ENCODE peak calls at places on chromosomes 4 and X, in six cellular contexts. C is CD8-positive, alpha-beta memory T cell; W is trophoblast cell; I is PC-9; X is AG04450; V is GM12878. N is an unnamed sample.
A peak's percentile ranks its signal among the peaks of the same experiment; 100 is the strongest.

GRCh38 chr4:76439491-76439890 is 4.5 kb downstream of the SHROOM3 start:
- DNase-seq in X (no peak), W (no peak), V (no peak), C (no peak), I (no peak), N (no peak)

GRCh38 chrX:23637187-23637586 is 30.1 kb upstream of the PRDX4 start:
- DNase-seq in X (no peak), C (no peak), W (peak; percentile 9), I (no peak), V (no peak), N (no peak)

GRCh38 chr4:121642876-121643585 is 53.7 kb downstream of the ANXA5 start:
- DNase-seq in X (no peak), C (no peak), W (peak; percentile 76), I (no peak), V (no peak), N (no peak)

GRCh38 chr4:121190389-121190788 is 26.3 kb upstream of the TNIP3 start:
- DNase-seq in I (no peak), X (no peak), W (no peak), V (no peak), C (no peak), N (no peak)

GRCh38 chr4:23877758-23878229 is 12.1 kb downstream of the PPARGC1A start:
- DNase-seq in C (no peak), V (no peak), I (no peak), X (no peak), W (no peak), N (no peak)

GRCh38 chr4:123526511-123526910 is 129.9 kb downstream of the SPRY1 start:
- DNase-seq in W (no peak), V (no peak), I (no peak), C (no peak), X (no peak), N (no peak)

GRCh38 chrX:102958794-102959193 is 21.7 kb downstream of the RAB40AL start:
- DNase-seq in X (no peak), V (no peak), C (no peak), I (no peak), W (peak; percentile 21), N (no peak)

GRCh38 chr4:48905363-48906015 is 1.1 kb downstream of the OCIAD2 start:
- DNase-seq in I (peak; percentile 31), V (no peak), X (no peak), W (peak; percentile 38), C (no peak), N (no peak)

GRCh38 chr4:148071009-148071408 is 339.1 kb downstream of the ARHGAP10 start:
- DNase-seq in W (no peak), V (no peak), C (no peak), I (no peak), X (no peak), N (no peak)

GRCh38 chr4:89797117-89797516 is 39.8 kb downstream of the SNCA start:
- DNase-seq in X (no peak), V (no peak), C (no peak), I (no peak), W (no peak), N (no peak)

GRCh38 chr4:121943941-121944340 is 7.9 kb downstream of the TRPC3 start:
- DNase-seq in X (no peak), W (no peak), C (peak; percentile 44), V (no peak), I (no peak), N (no peak)

GRCh38 chrX:14948701-14949100 is 75.5 kb downstream of the MOSPD2 start:
- DNase-seq in V (no peak), I (no peak), C (no peak), X (no peak), W (no peak), N (no peak)

GRCh38 chr4:105306158-105306781 is 159.6 kb downstream of the TET2 start:
- DNase-seq in V (peak; percentile 91), I (peak; percentile 0), W (peak; percentile 39), C (no peak), X (no peak), N (peak; percentile 24)

GRCh38 chr4:93334003-93334402 is 494.6 kb upstream of the ATOH1 start:
- DNase-seq in W (no peak), X (peak; percentile 13), I (no peak), C (no peak), V (peak; percentile 45), N (no peak)

GRCh38 chrX:154748712-154749339 is 2.1 kb downstream of the GAB3 start:
- DNase-seq in C (peak; percentile 61), V (no peak), I (peak; percentile 47), W (peak; percentile 91), X (no peak), N (peak; percentile 17)

GRCh38 chr4:163932504-163932903 is 438.0 kb downstream of the TMA16 start:
- DNase-seq in C (no peak), W (peak; percentile 2), I (no peak), X (no peak), V (no peak), N (no peak)

GRCh38 chr4:126991965-126992364 is 640.8 kb upstream of the INTU start:
- DNase-seq in V (no peak), C (no peak), W (no peak), I (no peak), X (no peak), N (no peak)

GRCh38 chr4:179225594-179225993 is 1783.4 kb upstream of the AGA start:
- DNase-seq in C (no peak), X (no peak), V (no peak), W (no peak), I (no peak), N (no peak)

GRCh38 chr4:41992967-41993857 is 2.9 kb downstream of the SLC30A9 start:
- DNase-seq in X (no peak), V (no peak), W (no peak), C (no peak), I (no peak), N (no peak)
- H3K4me3 ChIP-seq in X (no peak overlapping the region), V (peak overlapping the region; percentile 37), W (no peak overlapping the region), C (no peak overlapping the region), I (no peak overlapping the region), N (no peak overlapping the region)

GRCh38 chr4:98646422-98646821 is 12.0 kb downstream of the TSPAN5 start:
- DNase-seq in I (no peak), C (no peak), V (no peak), W (no peak), X (no peak), N (no peak)
- H3K27ac ChIP-seq in I (no peak overlapping the region), C (no peak overlapping the region), V (no peak overlapping the region), W (no peak overlapping the region), X (no peak overlapping the region), N (no peak overlapping the region)

GRCh38 chr4:149306537-149306936 is 509.1 kb downstream of the IQCM start:
- DNase-seq in X (no peak), W (no peak), I (no peak), V (no peak), C (no peak), N (no peak)

GRCh38 chr4:149311076-149311475 is 504.6 kb downstream of the IQCM start:
- DNase-seq in V (no peak), W (no peak), X (no peak), C (no peak), I (no peak), N (no peak)
- H3K9me3 ChIP-seq in V (no peaks in the 10 kb centered on the region), W (no peaks in the 10 kb centered on the region), X (no peaks in the 10 kb centered on the region), C (no peaks in the 10 kb centered on the region), I (no peaks in the 10 kb centered on the region), N (no peaks in the 10 kb centered on the region)

DNA sequence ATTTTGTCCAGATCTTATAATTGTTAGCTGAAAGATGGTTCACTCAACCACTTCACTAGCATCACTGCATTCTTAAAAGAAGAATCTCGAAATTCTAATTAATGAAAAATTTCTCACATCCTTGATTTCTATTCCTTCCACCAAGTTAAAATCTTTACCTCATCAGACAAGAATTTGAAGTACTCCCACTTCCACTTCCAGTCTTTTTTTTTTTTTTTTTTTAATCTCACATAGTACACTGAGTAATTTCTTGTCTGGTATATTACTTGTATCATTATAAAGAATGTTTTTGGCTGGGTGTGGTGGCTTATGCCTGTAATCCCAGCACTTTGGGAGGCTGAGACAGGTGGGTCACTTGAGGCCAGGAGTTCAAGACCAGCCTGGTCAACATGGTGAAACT is 73.2 kb downstream of the FBXW7 start:
- DNase-seq in X (no peak), V (no peak), C (no peak), I (no peak), W (no peak), N (no peak)
- H3K4me3 ChIP-seq in X (no peak overlapping the region), V (no peak overlapping the region), C (no peak overlapping the region), I (no peak overlapping the region), W (no peak overlapping the region), N (no peak overlapping the region)

DNA sequence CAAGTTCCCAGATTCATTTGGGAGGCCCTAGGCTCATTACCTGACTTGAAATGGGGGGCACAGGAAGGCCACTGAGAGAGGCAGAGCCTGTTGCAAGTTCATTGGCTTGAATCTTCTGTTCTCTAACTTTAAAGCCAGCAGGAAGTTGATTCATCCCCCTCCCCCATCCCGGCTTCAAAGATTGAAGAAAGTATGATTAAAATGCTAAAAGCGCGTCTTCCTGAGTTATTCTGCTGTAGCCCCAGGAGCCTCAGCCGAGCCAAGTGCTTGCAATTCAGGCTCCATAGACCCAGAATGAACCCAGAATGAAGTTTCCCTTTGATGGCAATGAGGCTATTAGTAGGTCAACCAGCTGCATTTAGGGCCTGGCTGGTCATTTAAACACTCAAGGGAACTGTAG is 14.7 kb downstream of the CHST7 start:
- DNase-seq in C (no peak), I (no peak), X (no peak), V (no peak), W (peak; percentile 37), N (peak; percentile 17)
- H3K27ac ChIP-seq in C (no peak overlapping the region), I (no peak overlapping the region), X (peak overlapping the region; percentile 65), V (peak overlapping the region; percentile 41), W (no peak overlapping the region), N (peak overlapping the region; percentile 69)

GRCh38 chr4:823093-823760 is 2.7 kb downstream of the CPLX1 start:
- DNase-seq in I (no peak), C (peak; percentile 47), V (no peak), W (peak; percentile 13), X (no peak), N (no peak)
- H3K9me3 ChIP-seq in I (no peaks in the 10 kb centered on the region), C (no peaks in the 10 kb centered on the region), V (no peaks in the 10 kb centered on the region), W (peaks cover 13% of the 10 kb centered on the region), X (peaks cover 8% of the 10 kb centered on the region), N (no peaks in the 10 kb centered on the region)

GRCh38 chrX:64842492-64842891 is 133.8 kb downstream of the ZC4H2 start:
- DNase-seq in I (no peak), X (no peak), C (no peak), W (no peak), V (no peak), N (peak; percentile 41)
- H3K4me3 ChIP-seq in I (no peak overlapping the region), X (no peak overlapping the region), C (peak overlapping the region; percentile 34), W (no peak overlapping the region), V (no peak overlapping the region), N (peak overlapping the region; percentile 15)

N was measured in CD4-positive, CD25-positive, alpha-beta regulatory T cell.